ENCODE peak calls at places on chromosomes 1 and 21, in four cellular contexts. One of them, this sample, is unnamed.

GRCh38 chr1:235650341-235651169 is 971 bp upstream of the GNG4 start:
- DNase-seq in islet precursor cell: peak; percentile 77
- DNase-seq in CD8-positive, alpha-beta T cell: no peak
- DNase-seq in AG09309: no peak
- DNase-seq in this sample: no peak

GRCh38 chr1:32877211-32878110 is 6.7 kb upstream of the FNDC5 start:
- DNase-seq in islet precursor cell: no peak
- DNase-seq in CD8-positive, alpha-beta T cell: no peak
- DNase-seq in AG09309: no peak
- DNase-seq in this sample: no peak

GRCh38 chr1:174768949-174769348 is 230.8 kb upstream of the CACYBP start:
- DNase-seq in islet precursor cell: no peak
- DNase-seq in CD8-positive, alpha-beta T cell: no peak
- DNase-seq in AG09309: no peak
- DNase-seq in this sample: no peak

GRCh38 chr1:201317551-201317950 is 34.2 kb downstream of the PKP1 start:
- DNase-seq in islet precursor cell: no peak
- DNase-seq in CD8-positive, alpha-beta T cell: no peak
- DNase-seq in AG09309: no peak
- DNase-seq in this sample: no peak

GRCh38 chr1:86503477-86504129 is 34.9 kb downstream of the CLCA1 start:
- DNase-seq in islet precursor cell: peak; percentile 65
- DNase-seq in CD8-positive, alpha-beta T cell: no peak
- DNase-seq in AG09309: no peak
- DNase-seq in this sample: no peak

GRCh38 chr1:5887436-5888290 is 104.6 kb downstream of the NPHP4 start:
- DNase-seq in islet precursor cell: no peak
- DNase-seq in CD8-positive, alpha-beta T cell: no peak
- DNase-seq in AG09309: no peak
- DNase-seq in this sample: no peak

GRCh38 chr1:21506804-21507203 is 2.4 kb upstream of the ALPL start:
- DNase-seq in islet precursor cell: no peak
- DNase-seq in CD8-positive, alpha-beta T cell: no peak
- DNase-seq in AG09309: no peak
- DNase-seq in this sample: no peak

GRCh38 chr1:210250998-210251679 is 18.5 kb downstream of the SERTAD4 start:
- DNase-seq in islet precursor cell: peak; percentile 97
- DNase-seq in CD8-positive, alpha-beta T cell: no peak
- DNase-seq in AG09309: no peak
- DNase-seq in this sample: no peak

GRCh38 chr1:212629450-212630158 is 21.0 kb downstream of the ATF3 start:
- DNase-seq in islet precursor cell: peak; percentile 32
- DNase-seq in CD8-positive, alpha-beta T cell: no peak
- DNase-seq in AG09309: no peak
- DNase-seq in this sample: no peak

GRCh38 chr1:219837274-219837993 is 90.9 kb downstream of the SLC30A10 start:
- DNase-seq in islet precursor cell: no peak
- DNase-seq in CD8-positive, alpha-beta T cell: no peak
- DNase-seq in AG09309: peak; percentile 20
- DNase-seq in this sample: no peak

GRCh38 chr21:27704567-27705166 is 737.8 kb upstream of the ADAMTS5 start:
- DNase-seq in islet precursor cell: no peak
- DNase-seq in CD8-positive, alpha-beta T cell: no peak
- DNase-seq in AG09309: no peak
- DNase-seq in this sample: no peak

GRCh38 chr1:151475175-151475574 is 15.9 kb upstream of the POGZ start:
- DNase-seq in islet precursor cell: no peak
- DNase-seq in CD8-positive, alpha-beta T cell: no peak
- DNase-seq in AG09309: no peak
- DNase-seq in this sample: no peak

GRCh38 chr1:150192012-150192411 is 42.3 kb downstream of the PLEKHO1 start:
- DNase-seq in islet precursor cell: no peak
- DNase-seq in CD8-positive, alpha-beta T cell: no peak
- DNase-seq in AG09309: peak; percentile 49
- DNase-seq in this sample: no peak

GRCh38 chr1:52970149-52970548 is 43.1 kb downstream of the SCP2 start:
- DNase-seq in islet precursor cell: no peak
- DNase-seq in CD8-positive, alpha-beta T cell: no peak
- DNase-seq in AG09309: no peak
- DNase-seq in this sample: no peak

GRCh38 chr1:218953448-218953847 is 220.2 kb upstream of the LYPLAL1 start:
- DNase-seq in islet precursor cell: no peak
- DNase-seq in CD8-positive, alpha-beta T cell: no peak
- DNase-seq in AG09309: no peak
- DNase-seq in this sample: no peak

GRCh38 chr1:190183588-190183987 is 294.1 kb downstream of the BRINP3 start:
- DNase-seq in islet precursor cell: no peak
- DNase-seq in CD8-positive, alpha-beta T cell: no peak
- DNase-seq in AG09309: no peak
- DNase-seq in this sample: no peak

GRCh38 chr1:55213885-55214213 is 1.3 kb downstream of the USP24 start:
- DNase-seq in islet precursor cell: peak; percentile 57
- DNase-seq in CD8-positive, alpha-beta T cell: no peak
- DNase-seq in AG09309: no peak
- DNase-seq in this sample: no peak

GRCh38 chr1:118155106-118155505 is 29.9 kb downstream of the SPAG17 start:
- DNase-seq in islet precursor cell: no peak
- DNase-seq in CD8-positive, alpha-beta T cell: no peak
- DNase-seq in AG09309: no peak
- DNase-seq in this sample: no peak

GRCh38 chr1:175197536-175197935 is 5.0 kb upstream of the KIAA0040 start:
- DNase-seq in islet precursor cell: peak; percentile 87
- DNase-seq in CD8-positive, alpha-beta T cell: no peak
- DNase-seq in AG09309: no peak
- DNase-seq in this sample: no peak

GRCh38 chr21:33286076-33286475 is 19.9 kb downstream of the IL10RB start:
- DNase-seq in islet precursor cell: no peak
- DNase-seq in CD8-positive, alpha-beta T cell: no peak
- DNase-seq in AG09309: no peak
- DNase-seq in this sample: no peak

GRCh38 chr1:46284597-46285564 is 18.5 kb downstream of the LRRC41 start:
- DNase-seq in islet precursor cell: no peak
- DNase-seq in CD8-positive, alpha-beta T cell: no peak
- DNase-seq in AG09309: no peak
- DNase-seq in this sample: no peak